ENCODE peak calls at places on chromosomes 12 and 14, in ten cellular contexts. K is putamen; W is SHP77 treated with DMSO at 0.1 percent for 48 hours; P is H9; B is thyroid gland; R is NCI-H1105; M is M059J; G is stimulated activated CD4-positive, alpha-beta T cell treated with anti-CD3 and anti-CD28 coated beads, Interleukin-4, amount 100 ng/mL, for 1 hour; D is stimulated activated CD8-positive, alpha-beta memory T cell treated with anti-CD3 and anti-CD28 coated beads, Interleukin-4, amount 100 ng/mL, for 1 hour; U is fibroblast of mammary gland. A is an unnamed sample.

GRCh38 chr12:52193991-52194390 is 2.2 kb upstream of the KRT80 start:
- DNase-seq in B (peak), R (no peak), W (no peak), G (no peak), U (no peak), K (no peak), P (no peak), D (no peak), M (peak), A (no peak)

GRCh38 chr12:45575823-45576448 is 153.6 kb upstream of the ARID2 start:
- DNase-seq in B (no peak), R (no peak), D (no peak), U (peak), W (no peak), G (no peak), M (no peak), P (no peak), K (no peak), A (no peak)

GRCh38 chr14:23578560-23579310 is at the start of gene JPH4:
- DNase-seq in G (no peak), B (no peak), P (peak), M (peak), D (no peak), W (peak), R (peak), K (peak), U (no peak), A (peak)

GRCh38 chr12:110379642-110380041 is 23.9 kb downstream of the ANAPC7 start:
- DNase-seq in B (no peak), M (no peak), P (no peak), R (no peak), U (no peak), K (no peak), G (no peak), D (no peak), W (no peak), A (no peak)

GRCh38 chr14:24372701-24373416 is 4.9 kb downstream of the NFATC4 start:
- DNase-seq in P (no peak), K (no peak), W (no peak), B (no peak), G (no peak), M (no peak), R (peak), U (peak), D (no peak), A (no peak)

GRCh38 chr14:64060648-64061096 is 207.9 kb downstream of the SYNE2 start:
- DNase-seq in G (no peak), P (peak), K (no peak), B (no peak), D (no peak), R (no peak), U (peak), M (peak), W (no peak), A (peak)

GRCh38 chr12:130394906-130395305 is 57.2 kb downstream of the PIWIL1 start:
- DNase-seq in G (no peak), M (no peak), P (no peak), D (no peak), R (no peak), K (no peak), U (no peak), W (no peak), B (no peak), A (no peak)

GRCh38 chr12:108047130-108047550 is 81.9 kb upstream of the WSCD2 start:
- DNase-seq in W (no peak), M (no peak), G (no peak), B (no peak), K (no peak), U (no peak), D (no peak), R (no peak), P (no peak), A (no peak)

GRCh38 chr14:37697489-37698121 is 102.2 kb downstream of the TTC6 start:
- DNase-seq in U (peak), G (no peak), B (no peak), W (no peak), P (no peak), M (peak), D (no peak), K (no peak), R (no peak), A (peak)

GRCh38 chr14:74935340-74935640 is 12.2 kb upstream of the RPS6KL1 start:
- DNase-seq in B (no peak), P (no peak), R (no peak), U (no peak), W (no peak), K (no peak), G (no peak), D (no peak), M (no peak), A (no peak)

GRCh38 chr12:39300799-39301198 is 142.1 kb downstream of the KIF21A start:
- DNase-seq in B (no peak), U (peak), W (no peak), M (peak), D (no peak), R (no peak), K (no peak), G (no peak), P (no peak), A (no peak)

GRCh38 chr12:127485528-127485927 is 781.4 kb upstream of the TMEM132C start:
- DNase-seq in G (no peak), W (no peak), M (peak), K (no peak), P (no peak), U (peak), B (no peak), D (no peak), R (no peak), A (peak)

GRCh38 chr12:130815028-130815741 is 23.9 kb downstream of the STX2 start:
- DNase-seq in R (no peak), U (no peak), W (no peak), K (peak), M (no peak), D (no peak), P (no peak), G (no peak), B (no peak), A (no peak)

GRCh38 chr12:64624035-64624434 is 13.7 kb downstream of the RASSF3 start:
- DNase-seq in D (no peak), R (no peak), K (no peak), W (no peak), U (no peak), M (no peak), B (no peak), G (no peak), P (no peak), A (no peak)

GRCh38 chr12:25876383-25877045 is 82.0 kb upstream of the RASSF8 start:
- DNase-seq in B (no peak), D (no peak), U (no peak), K (no peak), W (no peak), M (no peak), P (no peak), G (no peak), R (no peak), A (no peak)

GRCh38 chr12:1204581-1205121 is 213.6 kb downstream of the ERC1 start:
- DNase-seq in D (no peak), B (no peak), K (no peak), R (no peak), U (peak), M (peak), G (no peak), W (no peak), P (no peak), A (no peak)

GRCh38 chr14:50808053-50808452 is 22.9 kb downstream of the NIN start:
- DNase-seq in R (no peak), M (no peak), K (no peak), U (no peak), G (no peak), P (peak), B (no peak), W (no peak), D (no peak), A (no peak)

GRCh38 chr14:79708991-79709390 is 502.3 kb downstream of the DIO2 start:
- DNase-seq in D (no peak), M (peak), P (no peak), W (no peak), R (no peak), U (no peak), B (no peak), G (no peak), K (no peak), A (peak)

GRCh38 chr14:103688906-103689902 is 26.0 kb downstream of the XRCC3 start:
- DNase-seq in M (peak), U (peak), K (peak), B (peak), D (no peak), P (no peak), G (no peak), W (no peak), R (no peak), A (no peak)

GRCh38 chr14:101200650-101201516 is 297.4 kb upstream of the RTL1 start:
- DNase-seq in K (no peak), W (no peak), G (no peak), D (no peak), R (no peak), U (no peak), P (peak), B (no peak), M (no peak), A (no peak)

GRCh38 chr12:130552483-130552996 is 163.6 kb downstream of the RIMBP2 start:
- DNase-seq in D (no peak), R (no peak), P (no peak), M (no peak), K (no peak), U (no peak), G (no peak), W (no peak), B (no peak), A (no peak)

GRCh38 chr12:47862157-47862556 is 42.5 kb upstream of the HDAC7 start:
- DNase-seq in K (no peak), P (no peak), G (no peak), B (no peak), D (no peak), R (no peak), U (no peak), W (no peak), M (no peak), A (no peak)

GRCh38 chr12:56020437-56021189 is at the start of gene IKZF4:
- DNase-seq in U (no peak), K (no peak), B (peak), D (no peak), W (no peak), P (peak), G (peak), R (no peak), M (no peak), A (no peak)

A was measured in HT1080.